ENCODE peak calls at places on chromosomes 16 and 17, in nine cellular contexts. X is RCC 7860; H is activated gamma-delta T cell treated with Interleukin-2 at 50 U/mL for 16 hours; E is MCF 10A; V is activated CD4-positive, alpha-beta T cell treated with anti-CD3 and anti-CD28 coated beads for 36 hours; O is IMR-90; F is A549; A is HEK293T; Q is hypothalamus. D is an unnamed sample.

GRCh38 chr17:38545531-38546225 is 60.1 kb downstream of the SRCIN1 start:
- DNase-seq in A (no peak), Q (no peak), O (no peak), H (no peak), V (no peak), F (no peak), X (no peak), E (no peak), D (no peak)

GRCh38 chr17:76670708-76671122 is 27.2 kb upstream of the ST6GALNAC1 start:
- DNase-seq in O (no peak), A (peak), E (no peak), F (no peak), V (no peak), Q (no peak), H (no peak), X (peak), D (no peak)

GRCh38 chr16:3158498-3159314 is 23.9 kb downstream of the ZNF213 start:
- DNase-seq in V (peak), F (peak), H (peak), O (peak), E (peak), X (peak), A (peak), Q (peak), D (peak)

GRCh38 chr16:1890024-1890700 is 18.2 kb upstream of the MEIOB start:
- DNase-seq in A (no peak), V (no peak), F (no peak), Q (no peak), X (no peak), O (no peak), H (no peak), E (no peak), D (no peak)

GRCh38 chr16:86520317-86521210 is 10.2 kb downstream of the FOXF1 start:
- DNase-seq in E (no peak), V (no peak), Q (no peak), O (peak), X (no peak), A (no peak), H (no peak), F (no peak), D (no peak)

GRCh38 chr16:81673432-81673831 is 105.7 kb upstream of the PLCG2 start:
- DNase-seq in E (no peak), F (no peak), Q (no peak), H (no peak), V (no peak), O (no peak), X (no peak), A (no peak), D (no peak)

GRCh38 chr17:49327835-49328784 is 33.9 kb downstream of the ZNF652 start:
- DNase-seq in O (peak), F (no peak), V (peak), Q (no peak), H (no peak), E (no peak), A (no peak), X (no peak), D (no peak)

GRCh38 chr16:85840395-85840794 is 40.9 kb downstream of the COX4I1 start:
- DNase-seq in F (no peak), V (no peak), E (no peak), O (no peak), X (no peak), A (no peak), H (no peak), Q (no peak), D (no peak)

GRCh38 chr17:67202503-67202902 is 42.5 kb downstream of the HELZ start:
- DNase-seq in Q (no peak), V (no peak), H (no peak), O (no peak), E (no peak), F (no peak), A (no peak), X (no peak), D (no peak)

GRCh38 chr16:86800914-86801313 is 222.6 kb downstream of the FOXL1 start:
- DNase-seq in Q (no peak), X (no peak), V (no peak), O (no peak), A (no peak), E (no peak), H (no peak), F (no peak), D (no peak)

GRCh38 chr16:70661534-70661917 is 15.2 kb downstream of the IL34 start:
- DNase-seq in V (no peak), A (no peak), X (no peak), F (no peak), Q (no peak), E (no peak), O (no peak), H (no peak), D (no peak)

GRCh38 chr17:82257473-82257872 is 16.0 kb downstream of the CSNK1D start:
- DNase-seq in F (no peak), H (peak), E (no peak), Q (peak), X (no peak), A (peak), V (peak), O (no peak), D (peak)

GRCh38 chr17:81427446-81428120 is 32.3 kb downstream of the BAHCC1 start:
- DNase-seq in Q (peak), F (no peak), E (peak), X (no peak), V (no peak), H (no peak), O (no peak), A (no peak), D (peak)

GRCh38 chr17:27384261-27384701 is 72.0 kb upstream of the KSR1 start:
- DNase-seq in Q (peak), H (no peak), O (peak), A (no peak), V (no peak), E (peak), F (peak), X (peak), D (peak)

GRCh38 chr16:88977028-88977844 is at the start of gene CBFA2T3:
- DNase-seq in F (no peak), E (no peak), X (no peak), V (no peak), A (no peak), Q (peak), O (no peak), H (no peak), D (no peak)

GRCh38 chr16:3748307-3748706 is 31.0 kb upstream of the TRAP1 start:
- DNase-seq in V (no peak), H (no peak), A (no peak), X (no peak), E (no peak), O (no peak), Q (no peak), F (no peak), D (no peak)

GRCh38 chr16:81642943-81643342 is 136.1 kb upstream of the PLCG2 start:
- DNase-seq in H (no peak), F (no peak), A (no peak), X (no peak), V (no peak), E (no peak), Q (no peak), O (no peak), D (no peak)

GRCh38 chr16:11052080-11052808 is 107.9 kb downstream of the CLEC16A start:
- DNase-seq in O (no peak), H (peak), V (peak), X (no peak), A (no peak), Q (no peak), F (no peak), E (no peak), D (no peak)